ENCODE peak calls at places on chromosomes 11 and 22, in five cellular contexts. K is AG10803; E is AG04450; B is CD4-positive, alpha-beta T cell; H is left ventricle myocardium inferior. P is an unnamed sample.

GRCh38 chr22:20206709-20207215 is 55.9 kb upstream of the CCDC188 start:
- DNase-seq in H (no peak), B (no peak), E (no peak), K (peak), P (no peak)

GRCh38 chr22:24414523-24414922 is 12.9 kb upstream of the ADORA2A start:
- DNase-seq in K (no peak), B (no peak), E (no peak), H (no peak), P (no peak)

GRCh38 chr22:47090591-47091240 is 328.3 kb downstream of the TBC1D22A start:
- DNase-seq in H (no peak), E (peak), B (peak), K (peak), P (no peak)

GRCh38 chr11:2096919-2097301 is 42.3 kb downstream of the IGF2 start:
- DNase-seq in K (peak), H (no peak), E (no peak), B (no peak), P (no peak)

GRCh38 chr11:112241486-112241885 is 15.3 kb downstream of the PTS start:
- DNase-seq in E (peak), H (no peak), B (no peak), K (peak), P (no peak)

GRCh38 chr22:27213766-27214581 is 556.6 kb downstream of the MIAT start:
- DNase-seq in K (peak), B (no peak), E (peak), H (peak), P (no peak)

GRCh38 chr11:46309669-46310288 is 32.3 kb downstream of the CREB3L1 start:
- DNase-seq in E (no peak), K (no peak), B (no peak), H (no peak), P (peak)

GRCh38 chr11:133718238-133718637 is 127.1 kb downstream of the SPATA19 start:
- DNase-seq in B (no peak), K (no peak), H (no peak), E (no peak), P (no peak)

GRCh38 chr22:46631113-46631512 is 10.9 kb downstream of the GRAMD4 start:
- DNase-seq in K (no peak), B (no peak), H (no peak), E (no peak), P (no peak)

GRCh38 chr11:111633756-111634362 is 31.6 kb downstream of the SIK2 start:
- DNase-seq in B (no peak), E (no peak), H (no peak), K (peak), P (no peak)

GRCh38 chr22:24200616-24201212 is 19.4 kb downstream of the SUSD2 start:
- DNase-seq in H (no peak), K (peak), E (no peak), B (no peak), P (no peak)

GRCh38 chr11:13168281-13168680 is 109.3 kb upstream of the BMAL1 start:
- DNase-seq in B (no peak), K (no peak), E (no peak), H (no peak), P (no peak)

GRCh38 chr11:1574256-1575242 is 2.5 kb upstream of the DUSP8 start:
- DNase-seq in B (peak), H (peak), K (peak), E (no peak), P (peak)

GRCh38 chr11:119791701-119792151 is 62.7 kb upstream of the NECTIN1 start:
- DNase-seq in K (peak), B (no peak), H (no peak), E (no peak), P (no peak)

GRCh38 chr11:119470316-119471266 is 47.6 kb upstream of the THY1 start:
- DNase-seq in K (peak), E (peak), B (no peak), H (no peak), P (no peak)

GRCh38 chr22:36921309-36922096 is 8.1 kb downstream of the CSF2RB start:
- DNase-seq in B (no peak), E (no peak), H (no peak), K (no peak), P (peak)

GRCh38 chr11:32430586-32431357 is 4.6 kb downstream of the WT1 start:
- DNase-seq in K (no peak), B (no peak), E (no peak), H (no peak), P (peak)

GRCh38 chr22:24402460-24403192 is 24.8 kb upstream of the ADORA2A start:
- DNase-seq in K (peak), B (no peak), E (peak), H (peak), P (peak)

GRCh38 chr11:104092744-104093143 is 56.3 kb downstream of the DDI1 start:
- DNase-seq in B (no peak), H (no peak), K (no peak), E (no peak), P (no peak)

GRCh38 chr22:47174671-47175111 is 412.2 kb downstream of the TBC1D22A start:
- DNase-seq in H (no peak), K (no peak), B (no peak), E (no peak), P (no peak)

GRCh38 chr22:46287873-46288751 is 8.6 kb upstream of the GTSE1 start:
- DNase-seq in H (peak), E (no peak), B (no peak), K (no peak), P (peak)

DNA sequence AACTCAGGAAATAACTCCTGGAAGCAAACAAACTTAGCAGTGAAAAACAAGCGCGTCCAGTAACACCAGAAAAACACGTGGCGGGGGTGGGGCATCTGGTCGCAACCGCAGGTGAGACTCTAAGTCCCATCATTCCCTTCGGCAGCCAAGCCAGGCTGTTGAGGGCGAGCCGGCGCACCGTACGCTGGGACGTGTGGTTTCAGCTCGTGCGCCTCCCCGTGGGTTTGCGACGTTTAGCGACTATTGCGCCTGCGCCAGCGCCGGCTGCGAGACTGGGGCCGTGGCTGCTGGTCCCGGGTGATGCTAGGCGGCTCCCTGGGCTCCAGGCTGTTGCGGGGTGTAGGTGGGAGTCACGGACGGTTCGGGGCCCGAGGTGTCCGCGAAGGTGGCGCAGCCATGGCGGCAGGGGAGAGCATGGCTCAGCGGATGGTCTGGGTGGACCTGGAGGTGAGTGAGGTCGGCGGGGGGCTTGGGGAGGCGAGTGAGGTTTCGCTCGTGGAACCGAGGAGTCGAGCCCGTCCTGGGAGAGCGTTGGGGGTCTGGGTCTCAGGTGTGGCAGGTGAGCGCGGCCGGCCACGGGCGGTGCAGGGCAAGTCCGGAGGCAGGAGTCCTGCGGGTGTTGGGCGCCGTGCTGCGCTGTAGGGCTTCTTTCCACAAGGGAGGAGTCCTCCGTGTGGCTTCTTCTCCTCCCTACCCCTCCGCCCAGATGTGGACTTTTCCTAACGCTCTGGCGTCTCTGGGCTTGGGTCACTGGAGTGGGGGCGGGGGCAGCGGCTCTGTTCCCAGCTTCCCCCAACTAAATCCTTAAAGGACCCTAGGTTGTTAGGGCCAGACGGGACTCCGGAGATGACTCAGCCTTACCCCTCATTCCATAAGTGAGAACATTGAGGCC is at the start of gene REXO2:
- DNase-seq in H (peak), B (peak), K (peak), E (peak), P (peak)
- TF ChIP-seq CTCF in H (peak), B (peak), K (peak), E (peak), P (peak)

GRCh38 chr22:48894064-48894671 is 933.5 kb downstream of the BRD1 start:
- DNase-seq in E (no peak), K (no peak), B (no peak), H (no peak), P (peak)
- TF ChIP-seq CTCF in E (no peak), K (no peak), B (no peak), H (no peak), P (no peak)

GRCh38 chr11:22926341-22926740 is 66.1 kb upstream of the CCDC179 start:
- DNase-seq in H (no peak), B (no peak), K (no peak), E (no peak), P (no peak)

GRCh38 chr11:22930816-22931594 is 70.7 kb upstream of the CCDC179 start:
- DNase-seq in E (no peak), H (no peak), B (no peak), K (no peak), P (no peak)

GRCh38 chr11:22923561-22923960 is 63.3 kb upstream of the CCDC179 start:
- DNase-seq in B (no peak), H (no peak), E (no peak), K (no peak), P (no peak)

GRCh38 chr11:22927793-22928192 is 67.5 kb upstream of the CCDC179 start:
- DNase-seq in K (no peak), H (no peak), B (no peak), E (no peak), P (no peak)

GRCh38 chr11:22928207-22928917 is 68.1 kb upstream of the CCDC179 start:
- DNase-seq in K (no peak), H (no peak), B (no peak), E (no peak), P (no peak)
- TF ChIP-seq CTCF in K (no peak), H (no peak), B (no peak), E (no peak), P (no peak)

GRCh38 chr11:64996710-64997380 is at the start of gene BATF2:
- DNase-seq in H (peak), E (no peak), B (no peak), K (peak), P (peak)
- TF ChIP-seq CTCF in H (peak), E (peak), B (no peak), K (peak), P (peak)

DNA sequence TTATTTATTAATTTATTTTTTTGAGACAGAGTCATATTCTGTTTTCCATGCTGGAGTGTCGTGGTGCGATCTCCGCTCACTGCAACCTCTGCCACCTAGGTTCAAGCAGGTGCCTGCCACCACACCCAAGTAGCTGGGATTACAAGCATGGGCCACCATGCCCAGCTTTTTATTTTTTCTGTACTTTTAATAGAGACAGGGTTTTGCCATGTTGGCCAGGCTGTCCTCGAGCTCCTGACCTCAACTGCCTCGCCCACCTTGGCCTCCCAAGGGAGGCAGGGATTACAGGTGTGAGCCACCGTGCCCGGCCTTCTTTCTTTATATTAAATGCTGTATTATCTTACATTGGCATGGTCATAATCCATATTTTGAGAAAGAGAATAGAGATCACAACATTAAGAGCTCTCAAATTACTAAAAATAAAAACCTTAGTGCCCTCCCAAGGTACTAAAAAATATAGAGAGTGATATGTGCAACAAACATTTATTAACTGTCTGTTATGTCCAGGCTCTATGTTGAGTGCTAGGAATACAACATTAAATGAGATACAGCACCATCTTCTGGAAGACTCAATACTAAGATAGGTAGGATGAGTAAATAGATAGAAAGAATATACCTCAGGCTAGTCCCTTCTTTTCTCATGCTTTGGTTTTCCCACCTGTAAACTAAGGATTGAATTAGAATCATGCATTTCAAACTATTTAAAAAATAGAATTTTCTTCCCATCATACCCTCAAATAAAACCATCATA is 84.1 kb downstream of the BBOX1 start:
- DNase-seq in B (no peak), E (no peak), H (no peak), K (peak), P (no peak)
- TF ChIP-seq CTCF in B (no peak), E (peak), H (no peak), K (peak), P (no peak)

GRCh38 chr22:19107730-19108074 is 14.5 kb downstream of the DGCR2 start:
- DNase-seq in E (no peak), B (no peak), K (no peak), H (no peak), P (no peak)

GRCh38 chr22:19105456-19105855 is 16.8 kb downstream of the DGCR2 start:
- DNase-seq in E (no peak), H (no peak), K (no peak), B (no peak), P (no peak)

GRCh38 chr22:19106886-19107729 is 15.1 kb downstream of the DGCR2 start:
- DNase-seq in H (no peak), E (no peak), B (no peak), K (no peak), P (no peak)

GRCh38 chr22:19105867-19106802 is 16.1 kb downstream of the DGCR2 start:
- DNase-seq in E (no peak), K (no peak), H (no peak), B (peak), P (no peak)

GRCh38 chr22:19103881-19104821 is 18.1 kb downstream of the DGCR2 start:
- DNase-seq in K (peak), E (peak), B (no peak), H (no peak), P (no peak)
- TF ChIP-seq CTCF in K (peak), E (no peak), B (no peak), H (no peak), P (no peak)

GRCh38 chr11:94325681-94326080 is 21.3 kb downstream of the IZUMO1R start:
- DNase-seq in K (no peak), E (no peak), H (no peak), B (peak), P (peak)
- TF ChIP-seq CTCF in K (peak), E (peak), H (no peak), B (peak), P (peak)

P was measured in GM13976.